ENCODE peak calls at places on chromosomes 1 and 21, in six cellular contexts. H is HL-60, D is astrocyte of the spinal cord, B is tibial nerve, Q is cardiac fibroblast, K is brain microvascular endothelial cell. E is an unnamed sample.

GRCh38 chr1:92484472-92485373 is 2.0 kb downstream of the GFI1 start:
- DNase-seq in H (peak; percentile 75), D (no peak), B (no peak), Q (peak; percentile 18), K (no peak), E (peak; percentile 14)

GRCh38 chr1:52444465-52444864 is 40.1 kb downstream of the PRPF38A start:
- DNase-seq in H (no peak), D (no peak), B (no peak), Q (no peak), K (no peak), E (no peak)

GRCh38 chr1:98422821-98423220 is 238.7 kb upstream of the SNX7 start:
- DNase-seq in H (no peak), D (peak; percentile 33), B (no peak), Q (no peak), K (peak; percentile 16), E (no peak)

GRCh38 chr1:176157995-176158394 is 49.1 kb downstream of the COP1 start:
- DNase-seq in H (no peak), D (no peak), B (no peak), Q (no peak), K (no peak), E (no peak)

GRCh38 chr1:175154595-175155472 is 37.7 kb downstream of the KIAA0040 start:
- DNase-seq in H (peak; percentile 52), D (peak; percentile 46), B (peak; percentile 64), Q (peak; percentile 59), K (no peak), E (peak; percentile 49)

GRCh38 chr21:45383111-45383614 is 21.8 kb upstream of the COL18A1 start:
- DNase-seq in H (no peak), D (no peak), B (no peak), Q (no peak), K (no peak), E (no peak)

GRCh38 chr1:229952135-229952534 is 114.9 kb upstream of the GALNT2 start:
- DNase-seq in H (no peak), D (no peak), B (no peak), Q (no peak), K (no peak), E (no peak)

GRCh38 chr1:181133969-181134418 is 45.5 kb downstream of the IER5 start:
- DNase-seq in H (no peak), D (no peak), B (no peak), Q (no peak), K (no peak), E (no peak)

GRCh38 chr21:38990424-38990794 is 184.7 kb downstream of the ETS2 start:
- DNase-seq in H (no peak), D (no peak), B (no peak), Q (no peak), K (no peak), E (no peak)

GRCh38 chr1:40312238-40313205 is 4.6 kb downstream of the COL9A2 start:
- DNase-seq in H (peak; percentile 87), D (no peak), B (no peak), Q (peak; percentile 7), K (no peak), E (no peak)

GRCh38 chr1:63721531-63722189 is 52.2 kb upstream of the ROR1 start:
- DNase-seq in H (no peak), D (no peak), B (no peak), Q (peak; percentile 48), K (peak; percentile 64), E (peak; percentile 46)

GRCh38 chr1:95113684-95114083 is 3.5 kb upstream of the TLCD4 start:
- DNase-seq in H (no peak), D (no peak), B (no peak), Q (no peak), K (no peak), E (no peak)

GRCh38 chr1:211329764-211330201 is 3.1 kb downstream of the TRAF5 start:
- DNase-seq in H (no peak), D (no peak), B (no peak), Q (no peak), K (no peak), E (no peak)

GRCh38 chr1:198970919-198971318 is 332.1 kb downstream of the PTPRC start:
- DNase-seq in H (peak; percentile 29), D (peak; percentile 11), B (no peak), Q (peak; percentile 59), K (no peak), E (peak; percentile 21)

GRCh38 chr1:33137800-33138199 is 44.0 kb downstream of the TRIM62 start:
- DNase-seq in H (no peak), D (no peak), B (no peak), Q (peak; percentile 33), K (no peak), E (no peak)

GRCh38 chr1:6987940-6988339 is 202.7 kb downstream of the CAMTA1 start:
- DNase-seq in H (no peak), D (no peak), B (no peak), Q (no peak), K (no peak), E (no peak)

GRCh38 chr1:4594286-4594991 is 60.0 kb upstream of the AJAP1 start:
- DNase-seq in H (no peak), D (no peak), B (no peak), Q (no peak), K (no peak), E (no peak)

GRCh38 chr21:35616090-35616489 is 444.2 kb downstream of the SETD4 start:
- DNase-seq in H (no peak), D (peak; percentile 75), B (no peak), Q (peak; percentile 82), K (peak; percentile 49), E (peak; percentile 87)

GRCh38 chr1:37954316-37954971 is 7.6 kb upstream of the INPP5B start:
- DNase-seq in H (peak; percentile 7), D (no peak), B (no peak), Q (no peak), K (no peak), E (no peak)

GRCh38 chr1:196438324-196438723 is 169.9 kb downstream of the KCNT2 start:
- DNase-seq in H (no peak), D (no peak), B (no peak), Q (no peak), K (no peak), E (peak; percentile 53)

GRCh38 chr1:183609313-183609712 is 19.1 kb upstream of the NCF2 start:
- DNase-seq in H (peak; percentile 89), D (peak; percentile 53), B (peak; percentile 68), Q (peak; percentile 90), K (peak; percentile 81), E (peak; percentile 90)

GRCh38 chr1:214438530-214438929 is 112.9 kb downstream of the PTPN14 start:
- DNase-seq in H (no peak), D (no peak), B (no peak), Q (no peak), K (no peak), E (no peak)

DNA sequence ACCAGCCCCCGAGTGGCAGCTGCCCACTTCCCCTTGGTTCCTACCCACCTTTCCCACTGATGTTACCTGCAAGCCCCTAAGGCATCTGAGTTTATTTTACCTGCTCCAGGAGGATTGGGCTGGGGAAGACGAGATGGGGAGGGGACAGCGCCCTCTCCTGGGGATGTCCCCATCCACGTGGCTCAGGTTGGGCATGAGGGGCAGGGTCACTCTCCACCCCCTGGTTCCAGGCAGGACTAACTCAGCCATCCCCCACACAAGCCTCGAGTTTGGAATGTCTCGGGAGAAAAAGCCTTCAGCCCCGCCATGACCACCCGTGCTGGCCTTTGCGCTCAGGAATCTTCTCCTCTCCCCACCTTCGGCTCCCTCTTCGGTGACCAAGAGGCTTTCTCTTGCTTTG is 90.0 kb downstream of the ARHGEF10L start:
- DNase-seq in H (no peak), D (no peak), B (no peak), Q (no peak), K (no peak), E (no peak)
- TF ChIP-seq CTCF in H (peak; percentile 18), D (peak; percentile 32), B (no peak), Q (no peak), K (peak; percentile 50), E (no peak)

DNA sequence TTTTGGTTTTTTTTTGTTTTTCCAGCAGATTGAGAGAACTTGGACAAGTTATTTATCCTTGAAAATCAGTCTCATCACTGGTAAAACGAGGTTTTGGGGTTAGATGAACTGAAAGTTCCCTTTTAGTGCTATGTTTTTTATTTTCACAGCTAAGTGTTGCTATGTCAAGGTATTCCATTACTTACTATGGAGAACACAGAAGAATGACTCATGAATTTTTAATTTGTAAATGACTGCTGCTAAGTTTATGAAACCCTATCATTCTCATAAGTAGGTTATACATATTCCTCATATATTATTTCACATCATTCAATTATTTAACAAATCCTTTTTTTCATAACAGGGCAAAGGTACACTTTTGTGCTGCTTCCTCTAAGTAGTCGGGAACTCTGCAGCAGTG is 52.2 kb upstream of the ATP1A1 start:
- DNase-seq in H (no peak), D (no peak), B (no peak), Q (no peak), K (no peak), E (no peak)
- TF ChIP-seq CTCF in H (no peak), D (no peak), B (no peak), Q (no peak), K (no peak), E (no peak)

DNA sequence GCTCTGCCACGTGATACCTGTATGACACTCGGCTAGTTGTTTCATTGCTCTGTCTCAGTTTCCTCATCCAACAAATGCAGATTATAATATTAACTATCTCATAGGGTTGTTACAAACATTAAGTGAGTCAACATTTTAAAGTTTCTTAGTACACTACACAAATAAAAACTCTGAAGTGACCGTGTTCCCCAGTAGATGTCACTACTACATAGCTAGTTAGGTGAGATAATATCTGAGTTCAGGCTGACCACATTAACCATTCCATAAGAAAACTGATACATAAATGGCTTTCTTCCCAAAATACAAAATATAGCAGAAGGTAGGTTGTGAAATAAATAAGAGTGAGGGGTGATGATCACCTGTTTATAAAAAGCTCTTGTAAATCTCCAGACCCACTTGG is 214.1 kb downstream of the NUF2 start:
- DNase-seq in H (no peak), D (peak; percentile 10), B (no peak), Q (peak; percentile 69), K (peak; percentile 5), E (peak; percentile 70)
- TF ChIP-seq CTCF in H (peak; percentile 9), D (peak; percentile 34), B (no peak), Q (peak; percentile 34), K (peak; percentile 14), E (peak; percentile 50)

GRCh38 chr1:48680411-48681035 is 96.2 kb downstream of the BEND5 start:
- DNase-seq in H (no peak), D (no peak), B (no peak), Q (no peak), K (no peak), E (no peak)
- TF ChIP-seq CTCF in H (no peak), D (no peak), B (no peak), Q (no peak), K (peak; percentile 23), E (no peak)

E was measured in fibroblast of the aortic adventitia.